ENCODE peak calls at places on chromosome 1, in nine cellular contexts. One of them, this sample, is unnamed.
A peak's percentile ranks its signal among the peaks of the same experiment; 100 is the strongest.

GRCh38 chr1:87968259-87968955 is 639.7 kb downstream of the LMO4 start:
- DNase-seq in cardiac fibroblast: peak; percentile 91
- DNase-seq in hepatocyte: peak; percentile 17
- DNase-seq in cardiac muscle cell: peak; percentile 91
- DNase-seq in CD8-positive, alpha-beta memory T cell: no peak
- DNase-seq in CD8-positive, alpha-beta T cell: no peak
- DNase-seq in HAP-1: no peak
- DNase-seq in colonic mucosa: peak; percentile 21
- DNase-seq in brain microvascular endothelial cell: peak; percentile 65
- DNase-seq in this sample: no peak

GRCh38 chr1:27428316-27429028 is 36.0 kb downstream of the GPR3 start:
- DNase-seq in colonic mucosa: no peak
- DNase-seq in brain microvascular endothelial cell: no peak
- DNase-seq in CD8-positive, alpha-beta memory T cell: no peak
- DNase-seq in CD8-positive, alpha-beta T cell: no peak
- DNase-seq in cardiac muscle cell: peak; percentile 42
- DNase-seq in hepatocyte: peak; percentile 28
- DNase-seq in HAP-1: no peak
- DNase-seq in cardiac fibroblast: peak; percentile 47
- DNase-seq in this sample: no peak

GRCh38 chr1:201385299-201385891 is 7.9 kb upstream of the TNNT2 start:
- DNase-seq in cardiac muscle cell: peak; percentile 41
- DNase-seq in colonic mucosa: peak; percentile 74
- DNase-seq in HAP-1: peak; percentile 74
- DNase-seq in brain microvascular endothelial cell: peak; percentile 37
- DNase-seq in cardiac fibroblast: peak; percentile 40
- DNase-seq in CD8-positive, alpha-beta memory T cell: no peak
- DNase-seq in CD8-positive, alpha-beta T cell: no peak
- DNase-seq in hepatocyte: peak; percentile 81
- DNase-seq in this sample: no peak

GRCh38 chr1:60427701-60428100 is 354.1 kb upstream of the C1orf87 start:
- DNase-seq in HAP-1: no peak
- DNase-seq in brain microvascular endothelial cell: peak; percentile 16
- DNase-seq in CD8-positive, alpha-beta memory T cell: no peak
- DNase-seq in hepatocyte: no peak
- DNase-seq in cardiac fibroblast: no peak
- DNase-seq in colonic mucosa: no peak
- DNase-seq in CD8-positive, alpha-beta T cell: no peak
- DNase-seq in cardiac muscle cell: no peak
- DNase-seq in this sample: no peak

GRCh38 chr1:151992345-151993083 is 1.1 kb downstream of the S100A10 start:
- DNase-seq in cardiac fibroblast: peak; percentile 91
- DNase-seq in brain microvascular endothelial cell: peak; percentile 87
- DNase-seq in HAP-1: peak; percentile 86
- DNase-seq in hepatocyte: peak; percentile 89
- DNase-seq in colonic mucosa: peak; percentile 92
- DNase-seq in CD8-positive, alpha-beta memory T cell: peak; percentile 40
- DNase-seq in cardiac muscle cell: peak; percentile 85
- DNase-seq in CD8-positive, alpha-beta T cell: no peak
- DNase-seq in this sample: no peak

GRCh38 chr1:47608296-47608875 is 170.5 kb downstream of the FOXD2 start:
- DNase-seq in CD8-positive, alpha-beta T cell: no peak
- DNase-seq in brain microvascular endothelial cell: no peak
- DNase-seq in hepatocyte: no peak
- DNase-seq in HAP-1: no peak
- DNase-seq in cardiac muscle cell: no peak
- DNase-seq in cardiac fibroblast: no peak
- DNase-seq in colonic mucosa: peak; percentile 10
- DNase-seq in CD8-positive, alpha-beta memory T cell: no peak
- DNase-seq in this sample: no peak

GRCh38 chr1:217525773-217526490 is 105.0 kb downstream of the GPATCH2 start:
- DNase-seq in cardiac muscle cell: peak; percentile 52
- DNase-seq in HAP-1: no peak
- DNase-seq in CD8-positive, alpha-beta T cell: no peak
- DNase-seq in brain microvascular endothelial cell: no peak
- DNase-seq in colonic mucosa: no peak
- DNase-seq in CD8-positive, alpha-beta memory T cell: no peak
- DNase-seq in cardiac fibroblast: peak; percentile 60
- DNase-seq in hepatocyte: no peak
- DNase-seq in this sample: no peak

GRCh38 chr1:94541175-94542087 is at the start of gene F3:
- DNase-seq in colonic mucosa: peak; percentile 95
- DNase-seq in CD8-positive, alpha-beta memory T cell: peak; percentile 36
- DNase-seq in CD8-positive, alpha-beta T cell: no peak
- DNase-seq in HAP-1: peak; percentile 94
- DNase-seq in cardiac muscle cell: peak; percentile 88
- DNase-seq in hepatocyte: peak; percentile 96
- DNase-seq in brain microvascular endothelial cell: peak; percentile 79
- DNase-seq in cardiac fibroblast: peak; percentile 86
- DNase-seq in this sample: no peak

GRCh38 chr1:246647113-246647512 is 77.1 kb upstream of the SCCPDH start:
- DNase-seq in cardiac fibroblast: peak; percentile 83
- DNase-seq in CD8-positive, alpha-beta T cell: no peak
- DNase-seq in CD8-positive, alpha-beta memory T cell: no peak
- DNase-seq in hepatocyte: peak; percentile 62
- DNase-seq in cardiac muscle cell: peak; percentile 79
- DNase-seq in brain microvascular endothelial cell: peak; percentile 78
- DNase-seq in HAP-1: peak; percentile 84
- DNase-seq in colonic mucosa: peak; percentile 46
- DNase-seq in this sample: peak; percentile 6

GRCh38 chr1:246651012-246651411 is 73.2 kb upstream of the SCCPDH start:
- DNase-seq in brain microvascular endothelial cell: no peak
- DNase-seq in CD8-positive, alpha-beta T cell: no peak
- DNase-seq in cardiac fibroblast: no peak
- DNase-seq in HAP-1: no peak
- DNase-seq in cardiac muscle cell: no peak
- DNase-seq in CD8-positive, alpha-beta memory T cell: no peak
- DNase-seq in hepatocyte: no peak
- DNase-seq in colonic mucosa: no peak
- DNase-seq in this sample: peak; percentile 42

GRCh38 chr1:246642719-246643118 is 76.5 kb downstream of the CNST start:
- DNase-seq in HAP-1: no peak
- DNase-seq in CD8-positive, alpha-beta memory T cell: no peak
- DNase-seq in CD8-positive, alpha-beta T cell: no peak
- DNase-seq in hepatocyte: no peak
- DNase-seq in brain microvascular endothelial cell: no peak
- DNase-seq in cardiac fibroblast: no peak
- DNase-seq in colonic mucosa: no peak
- DNase-seq in cardiac muscle cell: no peak
- DNase-seq in this sample: no peak

DNA sequence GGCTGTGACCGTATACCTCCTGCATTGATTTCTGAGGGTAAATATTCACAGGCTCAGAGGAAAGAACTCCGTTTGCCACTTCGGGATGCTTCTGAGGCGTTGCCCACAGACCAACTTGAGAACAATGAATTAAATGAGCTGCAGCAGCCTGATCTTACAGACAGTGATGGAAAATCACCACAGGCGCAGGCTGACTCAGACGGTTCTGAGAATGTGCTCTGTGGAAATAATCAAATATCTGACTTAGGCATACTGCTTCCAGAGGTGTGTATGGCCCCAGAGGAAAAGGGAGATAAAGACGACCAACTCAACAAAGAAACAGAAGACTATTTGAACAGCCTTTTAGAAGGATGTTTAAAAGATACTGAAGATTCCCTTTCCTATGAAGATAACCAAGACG is 76.7 kb upstream of the SCCPDH start:
- DNase-seq in HAP-1: no peak
- DNase-seq in brain microvascular endothelial cell: peak; percentile 34
- DNase-seq in hepatocyte: no peak
- DNase-seq in CD8-positive, alpha-beta T cell: no peak
- DNase-seq in cardiac fibroblast: peak; percentile 47
- DNase-seq in CD8-positive, alpha-beta memory T cell: no peak
- DNase-seq in cardiac muscle cell: peak; percentile 46
- DNase-seq in colonic mucosa: no peak
- DNase-seq in this sample: no peak
- H3K4me3 ChIP-seq in HAP-1: no peak overlapping the region
- H3K4me3 ChIP-seq in brain microvascular endothelial cell: no peak overlapping the region
- H3K4me3 ChIP-seq in hepatocyte: no peak overlapping the region
- H3K4me3 ChIP-seq in CD8-positive, alpha-beta T cell: no peak overlapping the region
- H3K4me3 ChIP-seq in cardiac fibroblast: peak overlapping the region; percentile 39
- H3K4me3 ChIP-seq in CD8-positive, alpha-beta memory T cell: no peak overlapping the region
- H3K4me3 ChIP-seq in cardiac muscle cell: no peak overlapping the region
- H3K4me3 ChIP-seq in colonic mucosa: no peak overlapping the region
- H3K4me3 ChIP-seq in this sample: no peak overlapping the region

DNA sequence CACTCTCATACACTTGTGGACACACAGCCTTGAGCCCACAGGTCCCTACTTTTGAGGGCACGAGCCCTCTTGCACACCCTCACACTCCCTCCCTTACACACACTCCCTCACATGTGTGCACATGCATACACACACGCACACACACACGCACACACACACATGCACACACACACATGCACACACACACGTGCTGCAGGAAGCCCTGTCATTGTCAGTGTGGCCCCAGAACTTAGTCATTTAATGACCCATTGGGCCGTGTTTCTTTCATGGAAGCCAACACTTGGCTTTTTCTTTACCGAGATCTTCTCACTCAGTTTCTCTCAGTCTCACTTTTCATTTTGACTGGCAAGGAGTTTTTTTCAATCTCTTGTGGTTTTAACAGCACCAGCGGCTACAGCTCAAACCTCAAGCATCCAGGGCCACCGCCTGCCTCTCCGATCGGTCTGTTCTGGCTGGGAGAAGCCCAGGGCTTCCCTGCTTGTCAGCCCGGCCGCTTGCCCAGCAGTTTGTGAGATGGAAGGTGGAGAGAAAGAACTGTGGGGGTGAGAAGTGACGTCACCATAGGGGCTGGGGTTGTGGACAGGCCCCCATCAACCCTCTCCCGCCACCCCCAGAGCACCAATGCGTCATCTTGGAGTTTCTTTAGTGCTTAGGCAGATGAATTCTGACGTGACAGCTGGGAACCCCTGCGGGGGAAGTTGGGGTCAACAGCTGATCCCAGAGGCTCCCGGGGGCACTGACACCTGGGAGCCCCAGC is 15.8 kb upstream of the TNFRSF8 start:
- DNase-seq in cardiac fibroblast: no peak
- DNase-seq in CD8-positive, alpha-beta T cell: no peak
- DNase-seq in colonic mucosa: no peak
- DNase-seq in HAP-1: no peak
- DNase-seq in cardiac muscle cell: peak; percentile 63
- DNase-seq in CD8-positive, alpha-beta memory T cell: peak; percentile 28
- DNase-seq in hepatocyte: no peak
- DNase-seq in brain microvascular endothelial cell: peak; percentile 25
- DNase-seq in this sample: no peak
- H3K4me3 ChIP-seq in cardiac fibroblast: no peak overlapping the region
- H3K4me3 ChIP-seq in CD8-positive, alpha-beta T cell: no peak overlapping the region
- H3K4me3 ChIP-seq in colonic mucosa: no peak overlapping the region
- H3K4me3 ChIP-seq in HAP-1: no peak overlapping the region
- H3K4me3 ChIP-seq in cardiac muscle cell: no peak overlapping the region
- H3K4me3 ChIP-seq in CD8-positive, alpha-beta memory T cell: peak overlapping the region; percentile 43
- H3K4me3 ChIP-seq in hepatocyte: no peak overlapping the region
- H3K4me3 ChIP-seq in brain microvascular endothelial cell: no peak overlapping the region
- H3K4me3 ChIP-seq in this sample: no peak overlapping the region

GRCh38 chr1:7177021-7177420 is 391.8 kb downstream of the CAMTA1 start:
- DNase-seq in CD8-positive, alpha-beta T cell: no peak
- DNase-seq in cardiac fibroblast: no peak
- DNase-seq in HAP-1: no peak
- DNase-seq in hepatocyte: no peak
- DNase-seq in cardiac muscle cell: no peak
- DNase-seq in CD8-positive, alpha-beta memory T cell: no peak
- DNase-seq in brain microvascular endothelial cell: no peak
- DNase-seq in colonic mucosa: no peak
- DNase-seq in this sample: no peak

GRCh38 chr1:7177438-7178126 is 392.3 kb downstream of the CAMTA1 start:
- DNase-seq in brain microvascular endothelial cell: no peak
- DNase-seq in CD8-positive, alpha-beta T cell: no peak
- DNase-seq in CD8-positive, alpha-beta memory T cell: no peak
- DNase-seq in colonic mucosa: no peak
- DNase-seq in hepatocyte: no peak
- DNase-seq in cardiac fibroblast: no peak
- DNase-seq in HAP-1: no peak
- DNase-seq in cardiac muscle cell: no peak
- DNase-seq in this sample: no peak

GRCh38 chr1:7175507-7175906 is 390.3 kb downstream of the CAMTA1 start:
- DNase-seq in hepatocyte: no peak
- DNase-seq in CD8-positive, alpha-beta memory T cell: no peak
- DNase-seq in HAP-1: no peak
- DNase-seq in colonic mucosa: no peak
- DNase-seq in cardiac muscle cell: no peak
- DNase-seq in brain microvascular endothelial cell: no peak
- DNase-seq in CD8-positive, alpha-beta T cell: no peak
- DNase-seq in cardiac fibroblast: no peak
- DNase-seq in this sample: no peak

GRCh38 chr1:7174980-7175379 is 389.7 kb downstream of the CAMTA1 start:
- DNase-seq in cardiac fibroblast: no peak
- DNase-seq in colonic mucosa: no peak
- DNase-seq in cardiac muscle cell: no peak
- DNase-seq in CD8-positive, alpha-beta T cell: no peak
- DNase-seq in brain microvascular endothelial cell: no peak
- DNase-seq in hepatocyte: no peak
- DNase-seq in HAP-1: no peak
- DNase-seq in CD8-positive, alpha-beta memory T cell: no peak
- DNase-seq in this sample: no peak

GRCh38 chr1:7178741-7179140 is 393.5 kb downstream of the CAMTA1 start:
- DNase-seq in colonic mucosa: no peak
- DNase-seq in cardiac muscle cell: no peak
- DNase-seq in brain microvascular endothelial cell: no peak
- DNase-seq in HAP-1: no peak
- DNase-seq in cardiac fibroblast: no peak
- DNase-seq in CD8-positive, alpha-beta T cell: no peak
- DNase-seq in hepatocyte: no peak
- DNase-seq in CD8-positive, alpha-beta memory T cell: no peak
- DNase-seq in this sample: no peak
- H3K4me3 ChIP-seq in colonic mucosa: no peak overlapping the region
- H3K4me3 ChIP-seq in cardiac muscle cell: no peak overlapping the region
- H3K4me3 ChIP-seq in brain microvascular endothelial cell: no peak overlapping the region
- H3K4me3 ChIP-seq in HAP-1: no peak overlapping the region
- H3K4me3 ChIP-seq in cardiac fibroblast: no peak overlapping the region
- H3K4me3 ChIP-seq in CD8-positive, alpha-beta T cell: no peak overlapping the region
- H3K4me3 ChIP-seq in hepatocyte: no peak overlapping the region
- H3K4me3 ChIP-seq in CD8-positive, alpha-beta memory T cell: no peak overlapping the region
- H3K4me3 ChIP-seq in this sample: no peak overlapping the region

GRCh38 chr1:78491311-78492071 is 717 bp downstream of the PTGFR start:
- DNase-seq in CD8-positive, alpha-beta T cell: no peak
- DNase-seq in hepatocyte: peak; percentile 35
- DNase-seq in colonic mucosa: peak; percentile 20
- DNase-seq in brain microvascular endothelial cell: peak; percentile 39
- DNase-seq in HAP-1: no peak
- DNase-seq in cardiac muscle cell: peak; percentile 67
- DNase-seq in cardiac fibroblast: peak; percentile 43
- DNase-seq in CD8-positive, alpha-beta memory T cell: no peak
- DNase-seq in this sample: no peak

GRCh38 chr1:78490861-78491310 is at the start of gene PTGFR:
- DNase-seq in cardiac muscle cell: peak; percentile 46
- DNase-seq in HAP-1: no peak
- DNase-seq in CD8-positive, alpha-beta memory T cell: no peak
- DNase-seq in cardiac fibroblast: peak; percentile 30
- DNase-seq in CD8-positive, alpha-beta T cell: no peak
- DNase-seq in hepatocyte: peak; percentile 31
- DNase-seq in brain microvascular endothelial cell: peak; percentile 5
- DNase-seq in colonic mucosa: peak; percentile 20
- DNase-seq in this sample: no peak

GRCh38 chr1:78497196-78497595 is 6.4 kb downstream of the PTGFR start:
- DNase-seq in CD8-positive, alpha-beta memory T cell: no peak
- DNase-seq in colonic mucosa: no peak
- DNase-seq in CD8-positive, alpha-beta T cell: no peak
- DNase-seq in HAP-1: no peak
- DNase-seq in brain microvascular endothelial cell: no peak
- DNase-seq in hepatocyte: no peak
- DNase-seq in cardiac fibroblast: no peak
- DNase-seq in cardiac muscle cell: no peak
- DNase-seq in this sample: no peak

GRCh38 chr1:78492376-78492950 is 1.7 kb downstream of the PTGFR start:
- DNase-seq in hepatocyte: peak; percentile 12
- DNase-seq in CD8-positive, alpha-beta memory T cell: no peak
- DNase-seq in HAP-1: no peak
- DNase-seq in CD8-positive, alpha-beta T cell: no peak
- DNase-seq in cardiac muscle cell: peak; percentile 53
- DNase-seq in colonic mucosa: no peak
- DNase-seq in cardiac fibroblast: peak; percentile 29
- DNase-seq in brain microvascular endothelial cell: no peak
- DNase-seq in this sample: no peak

GRCh38 chr1:78493456-78493855 is 2.7 kb downstream of the PTGFR start:
- DNase-seq in cardiac muscle cell: peak; percentile 18
- DNase-seq in colonic mucosa: no peak
- DNase-seq in brain microvascular endothelial cell: no peak
- DNase-seq in hepatocyte: no peak
- DNase-seq in CD8-positive, alpha-beta memory T cell: no peak
- DNase-seq in HAP-1: no peak
- DNase-seq in cardiac fibroblast: no peak
- DNase-seq in CD8-positive, alpha-beta T cell: no peak
- DNase-seq in this sample: no peak
- H3K4me3 ChIP-seq in cardiac muscle cell: no peak overlapping the region
- H3K4me3 ChIP-seq in colonic mucosa: no peak overlapping the region
- H3K4me3 ChIP-seq in brain microvascular endothelial cell: no peak overlapping the region
- H3K4me3 ChIP-seq in hepatocyte: no peak overlapping the region
- H3K4me3 ChIP-seq in CD8-positive, alpha-beta memory T cell: no peak overlapping the region
- H3K4me3 ChIP-seq in HAP-1: no peak overlapping the region
- H3K4me3 ChIP-seq in cardiac fibroblast: no peak overlapping the region
- H3K4me3 ChIP-seq in CD8-positive, alpha-beta T cell: no peak overlapping the region
- H3K4me3 ChIP-seq in this sample: no peak overlapping the region

This sample was measured in SK-N-MC.